ENCODE peak calls at places on chromosomes 4 and X, in six cellular contexts. P is IMR-90, I is Peyer's patch, L is endodermal cell, K is mammary epithelial cell, X is ascending aorta. S is an unnamed sample. For H3K4me1, the result is how much of the 10 kb centered on the place peaks cover.

GRCh38 chrX:572490-573124 is 58.0 kb upstream of the SHOX start:
- DNase-seq in P (no peak), I (no peak), L (no peak), K (no peak), X (no peak), S (no peak)

GRCh38 chr4:64068096-64068495 is 341.2 kb downstream of the TECRL start:
- DNase-seq in P (no peak), I (no peak), L (no peak), K (no peak), X (no peak), S (no peak)

GRCh38 chrX:33053001-33053400 is 158.3 kb downstream of the DMD start:
- DNase-seq in P (no peak), I (no peak), L (no peak), K (no peak), X (no peak), S (no peak)

GRCh38 chr4:118776166-118776954 is 59.6 kb downstream of the SEC24D start:
- DNase-seq in P (peak), I (no peak), L (no peak), K (peak), X (no peak), S (no peak)

GRCh38 chrX:44765556-44765955 is 78.3 kb upstream of the DUSP21 start:
- DNase-seq in P (no peak), I (no peak), L (no peak), K (no peak), X (no peak), S (no peak)

GRCh38 chr4:20839957-20840356 is 139.7 kb downstream of the PACRGL start:
- DNase-seq in P (peak), I (no peak), L (no peak), K (peak), X (no peak), S (no peak)

GRCh38 chr4:42151568-42152506 is 618 bp downstream of the BEND4 start:
- DNase-seq in P (no peak), I (peak), L (peak), K (no peak), X (no peak), S (no peak)

GRCh38 chr4:13151178-13151577 is 333.0 kb downstream of the RAB28 start:
- DNase-seq in P (no peak), I (no peak), L (no peak), K (no peak), X (no peak), S (no peak)

GRCh38 chr4:172489896-172490295 is 676.7 kb downstream of the GALNTL6 start:
- DNase-seq in P (no peak), I (no peak), L (no peak), K (no peak), X (no peak), S (no peak)

GRCh38 chrX:154775611-154776349 is 13.1 kb downstream of the DKC1 start:
- DNase-seq in P (peak), I (no peak), L (no peak), K (peak), X (no peak), S (peak)

GRCh38 chrX:123425471-123425870 is 241.4 kb downstream of the GRIA3 start:
- DNase-seq in P (no peak), I (no peak), L (no peak), K (no peak), X (no peak), S (no peak)

GRCh38 chrX:65596270-65596669 is 61.7 kb upstream of the LAS1L start:
- DNase-seq in P (peak), I (no peak), L (no peak), K (peak), X (peak), S (peak)

DNA sequence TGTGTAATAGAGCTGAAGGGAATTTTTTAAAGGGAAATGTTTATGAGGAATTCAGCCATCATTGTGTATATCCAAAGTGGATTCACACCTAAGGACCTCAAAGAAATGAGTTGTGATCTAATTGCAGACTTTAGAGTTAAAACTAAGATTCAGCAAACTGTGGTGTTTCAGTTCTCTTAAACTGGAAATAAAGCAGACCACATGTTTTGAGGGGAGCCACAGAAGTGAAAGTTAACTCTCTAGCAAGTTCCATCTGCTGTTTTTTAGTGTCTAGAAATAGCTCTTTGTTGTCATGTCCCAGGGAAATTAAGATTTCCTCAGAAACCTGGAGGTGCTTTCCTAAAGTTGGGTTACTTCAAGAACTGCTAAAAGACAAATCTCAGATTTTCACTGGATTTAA is 97.3 kb upstream of the DDX3X start:
- DNase-seq in P (no peak), I (no peak), L (no peak), K (no peak), X (no peak), S (no peak)
- H3K27ac ChIP-seq in P (no peak), I (no peak), L (no peak), K (no peak), X (no peak), S (no peak)

GRCh38 chr4:88807499-88807898 is 109.9 kb upstream of the NAP1L5 start:
- DNase-seq in P (no peak), I (no peak), L (no peak), K (no peak), X (no peak), S (no peak)
- H3K4me1 ChIP-seq in P (under half), I (under half), L (under half), K (under half), X (under half), S (under half)

GRCh38 chrX:134671207-134671750 is 13.0 kb upstream of the PLAC1 start:
- DNase-seq in P (peak), I (no peak), L (no peak), K (no peak), X (no peak), S (no peak)
- H3K27ac ChIP-seq in P (peak), I (no peak), L (no peak), K (no peak), X (no peak), S (no peak)

DNA sequence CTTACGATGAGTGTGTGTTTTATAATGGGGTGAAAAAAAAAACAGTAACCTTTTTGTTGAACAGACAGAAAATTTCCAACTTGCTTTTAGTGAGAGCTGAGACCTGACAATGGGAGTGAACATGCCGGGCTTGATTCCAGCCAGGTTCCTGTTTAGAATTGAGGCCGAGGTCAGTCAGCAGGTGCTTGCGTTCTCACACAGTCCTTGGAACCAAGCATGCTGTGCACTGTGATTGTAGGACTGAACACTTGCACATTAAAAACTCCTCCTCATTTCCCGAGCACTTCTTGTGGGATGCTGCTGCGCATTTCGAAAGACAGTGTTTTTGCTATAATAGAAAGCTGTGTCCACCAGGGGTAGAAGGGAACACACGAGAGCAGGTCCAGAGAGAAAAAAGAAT is 51.8 kb downstream of the TMEM131L start:
- DNase-seq in P (peak), I (no peak), L (no peak), K (no peak), X (no peak), S (peak)
- H3K4me1 ChIP-seq in P (under half), I (under half), L (under half), K (under half), X (under half), S (half or more)

DNA sequence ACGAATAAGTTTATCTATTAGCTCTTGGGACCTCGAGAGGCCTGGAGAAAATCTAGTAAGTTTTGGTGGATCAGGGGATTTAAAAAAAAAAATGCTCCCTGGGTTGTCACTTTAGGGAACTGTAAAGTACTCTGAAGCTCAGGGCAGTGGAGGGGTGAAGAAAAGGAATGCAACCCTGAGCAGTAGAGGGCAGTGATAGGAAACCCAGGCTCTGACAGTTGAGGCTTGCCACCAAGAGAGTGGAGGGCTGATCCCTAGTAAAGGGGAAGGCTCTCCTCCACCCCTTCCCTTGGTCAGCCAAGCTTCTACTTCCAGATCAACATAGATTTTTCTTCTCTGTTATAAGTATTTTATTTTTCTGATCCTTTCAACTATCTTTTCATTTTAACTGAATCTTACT is 73.1 kb downstream of the FBXO8 start:
- DNase-seq in P (no peak), I (no peak), L (peak), K (no peak), X (no peak), S (no peak)
- H3K27ac ChIP-seq in P (no peak), I (no peak), L (no peak), K (no peak), X (no peak), S (no peak)